ENCODE peak calls at places on chromosomes 7 and 10, in four cellular contexts. D is astrocyte, A is SK-N-SH, Y is HepG2. H is an unnamed sample.
A peak's percentile ranks its signal among the peaks of the same experiment; 100 is the strongest.

GRCh38 chr7:18727094-18727870 is 231.7 kb downstream of the HDAC9 start:
- DNase-seq in A (no peak), D (peak; percentile 4), Y (no peak), H (no peak)

GRCh38 chr7:134368851-134369533 is 52.3 kb upstream of the SLC35B4 start:
- DNase-seq in Y (peak; percentile 87), A (no peak), D (peak; percentile 79), H (no peak)

GRCh38 chr7:121187676-121188075 is 141.1 kb upstream of the WNT16 start:
- DNase-seq in D (no peak), Y (no peak), A (no peak), H (no peak)

GRCh38 chr10:17206210-17206709 is 4.8 kb upstream of the TRDMT1 start:
- DNase-seq in D (peak; percentile 86), A (no peak), Y (no peak), H (no peak)

GRCh38 chr7:149714910-149715471 is 58.4 kb downstream of the ZNF467 start:
- DNase-seq in Y (no peak), A (no peak), D (no peak), H (no peak)

GRCh38 chr7:83449781-83450180 is 199.2 kb downstream of the SEMA3E start:
- DNase-seq in D (no peak), Y (no peak), A (no peak), H (no peak)

GRCh38 chr7:112366886-112367285 is 83.4 kb upstream of the IFRD1 start:
- DNase-seq in Y (no peak), A (no peak), D (no peak), H (no peak)

GRCh38 chr7:129729511-129729910 is 118.0 kb downstream of the NRF1 start:
- DNase-seq in Y (no peak), D (no peak), A (no peak), H (no peak)

GRCh38 chr7:38858281-38858884 is 50.6 kb downstream of the VPS41 start:
- DNase-seq in Y (no peak), A (no peak), D (peak; percentile 39), H (no peak)

GRCh38 chr7:143391462-143392404 is 10.6 kb downstream of the ZYX start:
- DNase-seq in Y (no peak), A (no peak), D (peak; percentile 87), H (no peak)

GRCh38 chr7:31545549-31545948 is 31.7 kb downstream of the ITPRID1 start:
- DNase-seq in A (no peak), Y (no peak), D (no peak), H (no peak)

GRCh38 chr10:101601541-101601940 is 13.4 kb downstream of the DPCD start:
- DNase-seq in A (no peak), D (no peak), Y (no peak), H (no peak)

GRCh38 chr7:51316666-51317581 is at the start of gene COBL:
- DNase-seq in D (no peak), A (no peak), Y (no peak), H (peak; percentile 72)

GRCh38 chr7:51314041-51314440 is 2.6 kb downstream of the COBL start:
- DNase-seq in D (no peak), Y (no peak), A (no peak), H (no peak)

GRCh38 chr7:51314726-51315125 is 1.9 kb downstream of the COBL start:
- DNase-seq in A (no peak), D (no peak), Y (no peak), H (no peak)

GRCh38 chr7:51316262-51316665 is 345 bp downstream of the COBL start:
- DNase-seq in Y (no peak), D (no peak), A (peak; percentile 82), H (no peak)

DNA sequence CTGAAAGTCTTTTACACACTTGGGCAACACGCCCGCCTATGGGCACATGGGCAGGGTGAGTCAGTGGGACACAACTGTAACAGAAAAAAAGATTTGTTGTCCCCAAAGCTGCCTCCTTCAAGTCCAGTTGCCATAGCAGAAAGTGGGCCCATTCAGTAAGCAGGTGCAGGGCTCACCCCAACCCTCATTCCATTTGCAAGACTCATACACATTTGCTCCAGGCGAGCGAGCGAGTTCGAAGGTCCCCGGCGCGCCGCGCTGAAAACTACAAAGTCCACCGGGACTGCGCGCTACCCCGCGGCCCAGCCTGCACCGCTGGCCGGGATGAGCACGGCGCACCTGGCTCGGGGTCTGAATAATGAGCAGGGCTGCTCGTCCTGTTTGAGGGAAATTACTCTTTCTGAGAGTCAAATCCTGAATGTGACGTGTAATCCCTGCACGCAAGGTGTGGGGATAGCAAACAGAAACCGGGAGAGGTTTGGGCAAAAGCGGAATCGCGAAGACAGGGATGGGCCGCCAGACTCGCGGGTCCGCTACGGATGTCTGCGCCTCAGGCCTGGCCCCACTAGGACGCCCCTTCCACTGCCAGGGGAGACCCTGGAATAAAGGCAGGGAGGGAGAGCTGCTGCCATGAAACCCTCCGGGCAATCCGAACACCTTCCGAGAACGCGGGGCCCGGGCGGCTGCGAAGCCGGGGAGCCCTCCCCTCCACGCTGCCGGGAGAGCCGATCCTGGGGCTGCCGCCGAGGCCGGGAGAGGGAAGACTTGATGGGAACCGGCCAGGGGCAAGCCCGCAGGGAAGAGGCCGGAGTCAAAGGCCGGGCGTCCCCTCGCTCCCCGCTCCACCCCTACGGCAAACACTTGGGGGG is 982 bp downstream of the COBL start:
- DNase-seq in D (peak; percentile 23), Y (peak; percentile 73), A (peak; percentile 58), H (peak; percentile 75)
- H3K9ac ChIP-seq in D (peak overlapping the region; percentile 61), Y (peak overlapping the region; percentile 88), A (no peak overlapping the region), H (no peak overlapping the region)

GRCh38 chr10:88244781-88245350 is 338.3 kb downstream of the RNLS start:
- DNase-seq in A (no peak), D (no peak), Y (no peak), H (no peak)
- H3K27ac ChIP-seq in A (peak overlapping the region; percentile 41), D (peak overlapping the region; percentile 9), Y (no peak overlapping the region), H (no peak overlapping the region)

DNA sequence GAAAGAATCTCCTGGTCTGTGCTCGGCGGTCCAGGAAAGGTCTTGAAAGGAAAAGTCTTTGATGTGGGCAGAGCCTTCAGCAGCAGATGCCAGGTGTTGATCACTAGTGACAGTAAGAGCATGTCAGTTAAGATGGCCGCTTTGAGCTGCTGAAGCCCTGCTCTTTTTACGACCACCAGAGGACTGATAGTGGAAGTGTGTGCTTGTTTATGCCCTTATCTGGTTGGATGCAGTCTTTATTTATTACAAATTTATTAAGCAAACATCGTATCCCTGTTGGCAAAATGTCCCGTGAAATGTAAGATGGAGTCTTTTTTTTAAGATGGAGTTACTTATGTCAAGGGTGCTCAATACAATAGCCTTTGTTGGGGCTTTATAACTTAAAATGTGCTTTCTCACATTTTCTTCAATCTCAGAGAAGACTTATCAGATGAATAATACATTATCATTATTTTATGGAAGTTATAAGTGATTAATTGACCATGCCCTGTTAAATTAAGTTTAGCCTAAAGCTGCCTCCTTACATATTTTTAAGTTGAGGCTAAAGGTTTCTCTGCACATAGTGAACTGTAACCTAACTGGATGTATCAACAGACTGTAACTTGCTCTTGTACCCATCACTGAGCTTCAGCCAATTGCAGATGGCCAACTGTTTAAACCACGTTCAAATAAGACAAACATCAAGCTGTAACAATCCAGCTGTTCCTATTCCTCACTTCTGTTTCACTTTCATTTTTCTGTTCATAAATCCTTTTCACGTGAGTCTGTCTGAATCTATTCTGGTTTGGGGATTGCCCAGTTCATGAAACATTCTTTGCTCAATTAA is 97.4 kb upstream of the PIK3CG start:
- DNase-seq in A (no peak), Y (no peak), D (peak; percentile 35), H (no peak)
- H3K9ac ChIP-seq in A (no peak overlapping the region), Y (no peak overlapping the region), D (no peak overlapping the region), H (no peak overlapping the region)

DNA sequence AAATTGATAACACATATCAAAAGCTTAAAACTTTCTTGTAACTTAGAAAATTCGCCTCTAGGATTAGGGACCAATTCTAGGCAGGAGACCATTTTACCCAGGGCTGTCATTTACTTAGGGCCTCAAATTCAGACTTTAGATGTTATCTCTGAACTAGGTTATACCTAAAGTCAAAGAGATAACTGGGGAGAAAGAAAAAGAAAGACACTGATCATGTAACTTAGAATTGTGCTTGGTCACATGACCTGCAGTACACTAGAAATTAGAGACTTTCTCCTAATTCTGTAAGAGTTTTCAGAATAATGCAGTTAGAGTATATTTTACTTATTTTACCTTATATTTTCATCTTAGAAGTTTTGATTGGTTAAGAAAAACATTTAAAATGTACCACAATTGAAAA is 16.7 kb downstream of the ASB4 start:
- DNase-seq in Y (no peak), D (no peak), A (no peak), H (no peak)
- H3K27ac ChIP-seq in Y (no peak overlapping the region), D (no peak overlapping the region), A (no peak overlapping the region), H (no peak overlapping the region)

GRCh38 chr10:13270877-13271551 is 28.9 kb downstream of the PHYH start:
- DNase-seq in Y (no peak), A (no peak), D (peak; percentile 23), H (no peak)
- H3K9ac ChIP-seq in Y (peak overlapping the region; percentile 57), A (no peak overlapping the region), D (no peak overlapping the region), H (no peak overlapping the region)

DNA sequence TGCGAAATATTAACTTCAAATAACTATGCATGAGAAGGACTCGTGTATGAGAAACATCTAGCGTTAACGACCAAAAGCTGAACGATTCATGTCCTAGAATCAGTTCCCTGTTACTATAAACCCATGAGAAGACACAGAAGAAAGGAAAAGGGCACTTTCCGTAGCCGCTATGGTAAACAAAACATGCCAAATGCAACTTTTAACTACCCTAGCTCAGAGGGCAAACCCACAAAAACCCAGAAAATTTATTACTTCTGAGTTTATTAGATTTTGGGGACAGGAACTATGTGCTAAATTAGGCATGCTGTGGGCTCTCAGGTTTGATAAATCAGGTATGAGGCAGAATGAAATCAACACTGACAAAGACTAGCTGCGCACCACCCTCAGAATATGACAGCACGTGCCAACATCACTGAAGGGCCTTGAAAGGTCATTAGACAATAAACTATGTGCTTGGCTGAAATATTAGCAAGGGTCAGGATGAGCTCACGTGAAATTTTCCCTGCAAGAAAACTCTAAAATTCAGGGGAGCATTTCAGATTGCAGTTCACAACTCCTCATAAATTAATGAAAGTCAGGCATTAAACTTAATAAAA is 102.6 kb downstream of the GLI3 start:
- DNase-seq in A (no peak), Y (no peak), D (no peak), H (no peak)
- H3K27ac ChIP-seq in A (no peak overlapping the region), Y (no peak overlapping the region), D (no peak overlapping the region), H (no peak overlapping the region)

GRCh38 chr10:119542357-119542989 is at the start of gene RGS10:
- DNase-seq in D (peak; percentile 69), A (peak; percentile 65), Y (no peak), H (peak; percentile 72)
- H3K9ac ChIP-seq in D (peak within 1 kb of the TSS; percentile 71), A (peak within 1 kb of the TSS; percentile 76), Y (peak within 1 kb of the TSS; percentile 4), H (no peak within 1 kb of the TSS)

GRCh38 chr7:100415448-100415847 is 13.1 kb downstream of the ZCWPW1 start:
- DNase-seq in Y (no peak), D (no peak), A (no peak), H (no peak)

GRCh38 chr7:100411101-100411500 is 17.4 kb downstream of the ZCWPW1 start:
- DNase-seq in Y (no peak), D (no peak), A (no peak), H (no peak)

GRCh38 chr7:100407285-100408180 is 21.0 kb downstream of the ZCWPW1 start:
- DNase-seq in A (peak; percentile 75), D (peak; percentile 62), Y (peak; percentile 44), H (peak; percentile 73)

GRCh38 chr7:100413889-100414288 is 14.6 kb downstream of the ZCWPW1 start:
- DNase-seq in A (no peak), Y (no peak), D (no peak), H (no peak)

DNA sequence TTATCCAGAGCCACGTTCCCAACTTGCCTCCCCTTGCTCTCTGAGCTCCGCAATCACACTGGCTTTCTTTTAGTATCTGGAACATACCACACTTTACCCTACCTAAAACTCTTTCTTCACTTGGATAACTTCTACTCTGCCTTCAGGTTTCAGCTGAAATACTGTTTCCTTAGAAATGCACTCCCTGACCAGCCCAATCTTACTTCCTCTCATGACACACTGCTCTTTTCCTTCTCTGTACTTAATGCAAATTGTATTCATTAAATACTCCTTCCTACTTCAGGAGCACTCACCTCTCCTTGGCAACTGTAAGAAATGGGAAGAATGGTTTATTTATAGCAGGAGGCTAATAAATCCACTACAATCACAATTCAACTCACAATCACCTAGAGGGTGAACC is 15.2 kb downstream of the ZCWPW1 start:
- DNase-seq in D (no peak), Y (no peak), A (no peak), H (no peak)
- H3K27ac ChIP-seq in D (no peak overlapping the region), Y (no peak overlapping the region), A (no peak overlapping the region), H (no peak overlapping the region)

H was measured in neural progenitor cell.